ENCODE peak calls at places on chromosomes 3 and 15, in six cellular contexts. W, F, Z, S, I and U are unnamed samples.
A peak's percentile ranks its signal among the peaks of the same experiment; 100 is the strongest.

GRCh38 chr15:75861750-75862402 is 18.6 kb downstream of the UBE2Q2 start:
- DNase-seq in I (no peak), Z (no peak), S (no peak), W (no peak), F (no peak), U (no peak)

GRCh38 chr3:190514163-190515153 is 573 bp downstream of the IL1RAP start:
- DNase-seq in S (no peak), I (peak; percentile 37), Z (peak; percentile 51), F (peak; percentile 82), W (peak; percentile 42), U (peak; percentile 66)

GRCh38 chr3:156483426-156483825 is 71.5 kb downstream of the SSR3 start:
- DNase-seq in Z (no peak), S (peak; percentile 51), I (no peak), F (peak; percentile 72), W (no peak), U (no peak)

GRCh38 chr3:42697326-42698051 is 5.1 kb downstream of the HHATL start:
- DNase-seq in W (no peak), S (no peak), F (no peak), Z (no peak), I (no peak), U (no peak)

GRCh38 chr3:73774645-73775044 is 149.9 kb upstream of the PDZRN3 start:
- DNase-seq in Z (no peak), F (no peak), I (no peak), W (no peak), S (no peak), U (no peak)

GRCh38 chr3:30970183-30970582 is 75.7 kb upstream of the GADL1 start:
- DNase-seq in W (no peak), S (no peak), F (peak; percentile 12), Z (no peak), I (no peak), U (no peak)

GRCh38 chr15:38127306-38127731 is 125.3 kb upstream of the SPRED1 start:
- DNase-seq in I (no peak), F (peak; percentile 2), W (no peak), Z (no peak), S (peak; percentile 8), U (no peak)

GRCh38 chr3:170520996-170521395 is 64.9 kb downstream of the SLC7A14 start:
- DNase-seq in I (no peak), S (peak; percentile 83), Z (no peak), W (no peak), F (no peak), U (no peak)

GRCh38 chr15:78298983-78299301 is 467 bp downstream of the SKIC8 start:
- DNase-seq in F (peak; percentile 57), Z (no peak), I (no peak), S (peak; percentile 47), W (no peak), U (no peak)

GRCh38 chr15:73317651-73318462 is 50.9 kb downstream of the HCN4 start:
- DNase-seq in W (no peak), F (no peak), Z (no peak), I (no peak), S (no peak), U (no peak)

GRCh38 chr15:64013179-64014043 is 32.9 kb downstream of the DAPK2 start:
- DNase-seq in I (no peak), F (peak; percentile 33), W (no peak), Z (no peak), S (no peak), U (no peak)

GRCh38 chr3:46979958-46980497 is 562 bp downstream of the NBEAL2 start:
- DNase-seq in I (peak; percentile 54), W (peak; percentile 47), S (peak; percentile 44), Z (no peak), F (peak; percentile 33), U (no peak)

GRCh38 chr3:160564205-160564922 is 1.0 kb downstream of the KPNA4 start:
- DNase-seq in F (peak; percentile 41), I (no peak), Z (no peak), S (peak; percentile 22), W (no peak), U (peak; percentile 18)

GRCh38 chr3:172461530-172462138 is 13.4 kb upstream of the GHSR start:
- DNase-seq in I (no peak), W (no peak), Z (no peak), S (peak; percentile 50), F (peak; percentile 43), U (no peak)

GRCh38 chr3:105066106-105066839 is 300.4 kb upstream of the ALCAM start:
- DNase-seq in S (no peak), I (no peak), Z (no peak), F (no peak), W (no peak), U (no peak)

GRCh38 chr3:65030847-65031463 is 343.2 kb upstream of the ADAMTS9 start:
- DNase-seq in Z (no peak), W (no peak), I (no peak), S (peak; percentile 77), F (peak; percentile 64), U (no peak)

GRCh38 chr3:184381261-184382224 is 1.7 kb downstream of the CHRD start:
- DNase-seq in I (no peak), W (no peak), S (no peak), Z (no peak), F (no peak), U (no peak)

GRCh38 chr3:8210752-8211405 is 290.7 kb upstream of the LMCD1 start:
- DNase-seq in S (no peak), W (no peak), Z (no peak), F (no peak), I (no peak), U (no peak)

GRCh38 chr3:118144919-118145318 is 889.7 kb downstream of the IGSF11 start:
- DNase-seq in W (no peak), F (no peak), S (no peak), I (no peak), Z (no peak), U (no peak)

GRCh38 chr3:157572559-157573270 is 69.5 kb upstream of the VEPH1 start:
- DNase-seq in S (peak; percentile 71), F (peak; percentile 69), I (no peak), Z (no peak), W (peak; percentile 47), U (no peak)

GRCh38 chr3:53728606-53729005 is 117.6 kb downstream of the CHDH start:
- DNase-seq in Z (no peak), F (no peak), W (no peak), I (no peak), S (no peak), U (no peak)

GRCh38 chr3:53731934-53732624 is 114.1 kb downstream of the CHDH start:
- DNase-seq in S (no peak), F (no peak), W (no peak), Z (no peak), I (no peak), U (no peak)

GRCh38 chr3:53729130-53729529 is 117.1 kb downstream of the CHDH start:
- DNase-seq in I (no peak), S (no peak), F (peak; percentile 42), W (no peak), Z (no peak), U (no peak)

GRCh38 chr3:53729618-53730017 is 116.6 kb downstream of the CHDH start:
- DNase-seq in S (no peak), W (no peak), F (peak; percentile 33), Z (no peak), I (no peak), U (no peak)

DNA sequence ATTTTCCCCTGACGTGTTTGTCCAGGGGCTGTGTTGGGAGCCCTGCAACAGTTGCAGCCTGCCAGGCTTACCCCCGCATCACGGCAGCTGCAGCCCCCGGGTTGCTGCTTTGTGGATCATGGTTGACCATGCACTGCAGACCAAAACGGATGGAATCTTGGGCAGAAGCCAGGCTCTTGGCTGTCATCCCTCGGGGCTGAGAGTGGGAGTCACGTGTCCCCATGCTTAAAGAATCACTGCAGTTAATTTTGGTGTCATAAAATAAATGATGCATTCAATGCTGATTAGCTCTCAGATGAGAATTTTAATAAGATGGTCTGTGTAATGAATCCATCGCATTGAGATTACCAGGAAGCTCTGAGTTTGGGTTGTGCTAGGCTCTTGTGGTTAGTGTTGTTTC is 115.7 kb downstream of the CHDH start:
- DNase-seq in W (no peak), Z (no peak), S (no peak), F (peak; percentile 28), I (peak; percentile 57), U (peak; percentile 70)
- H3K27me3 ChIP-seq in W (no peaks in the 10 kb centered on the region), Z (no peaks in the 10 kb centered on the region), S (peaks cover 30% of the 10 kb centered on the region), F (peaks cover 6% of the 10 kb centered on the region), I (no peaks in the 10 kb centered on the region), U (no peaks in the 10 kb centered on the region)

GRCh38 chr3:12561397-12561796 is 4.5 kb downstream of the MKRN2 start:
- DNase-seq in I (no peak), W (no peak), F (no peak), S (no peak), Z (no peak), U (no peak)
- H3K4me3 ChIP-seq in I (no peak overlapping the region), W (no peak overlapping the region), F (no peak overlapping the region), S (no peak overlapping the region), Z (no peak overlapping the region), U (no peak overlapping the region)

DNA sequence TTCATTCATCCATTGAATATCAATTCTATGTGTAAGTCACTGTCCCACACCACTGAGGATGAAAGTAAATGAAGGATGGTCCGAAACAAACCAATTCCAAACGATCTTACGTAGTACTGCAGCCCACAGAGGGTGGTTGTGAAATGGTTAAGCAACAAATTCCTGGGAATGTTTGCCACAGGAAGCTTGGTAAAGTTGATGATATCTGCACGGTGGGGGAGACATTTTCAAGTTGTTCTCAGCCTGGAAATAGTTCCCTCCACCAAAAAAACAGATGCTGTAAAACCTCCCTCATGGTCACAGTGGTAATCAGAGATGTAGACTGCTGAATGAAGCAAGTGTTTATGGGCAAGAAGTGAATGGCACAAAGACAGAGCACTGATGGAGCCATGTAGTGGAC is 35.9 kb upstream of the BNC1 start:
- DNase-seq in W (no peak), Z (no peak), S (no peak), I (no peak), F (no peak), U (no peak)
- H3K27me3 ChIP-seq in W (no peaks in the 10 kb centered on the region), Z (no peaks in the 10 kb centered on the region), S (peaks cover 15% of the 10 kb centered on the region), I (no peaks in the 10 kb centered on the region), F (no peaks in the 10 kb centered on the region), U (no peaks in the 10 kb centered on the region)

GRCh38 chr15:65089206-65089824 is 12.8 kb downstream of the KBTBD13 start:
- DNase-seq in I (peak; percentile 69), W (no peak), F (no peak), Z (no peak), S (no peak), U (no peak)

GRCh38 chr15:65087411-65087810 is 10.9 kb downstream of the KBTBD13 start:
- DNase-seq in S (no peak), Z (no peak), W (no peak), I (no peak), F (no peak), U (no peak)

GRCh38 chr15:65087873-65088642 is 11.5 kb downstream of the KBTBD13 start:
- DNase-seq in Z (no peak), S (no peak), I (peak; percentile 88), W (no peak), F (no peak), U (no peak)

GRCh38 chr15:65086680-65087111 is 10.2 kb downstream of the KBTBD13 start:
- DNase-seq in S (no peak), W (no peak), F (no peak), I (no peak), Z (no peak), U (no peak)

GRCh38 chr15:65088643-65089021 is 12.1 kb downstream of the KBTBD13 start:
- DNase-seq in F (no peak), S (no peak), Z (no peak), W (no peak), I (no peak), U (no peak)
- H3K4me3 ChIP-seq in F (no peak overlapping the region), S (no peak overlapping the region), Z (no peak overlapping the region), W (no peak overlapping the region), I (no peak overlapping the region), U (no peak overlapping the region)